ENCODE peak calls at places on chromosomes 16 and 17, in eight cellular contexts. X is CD8-positive, alpha-beta memory T cell; M is NCI-H1092 treated with DMSO at 0.1 percent for 48 hours; W is activated CD8-positive, alpha-beta T cell treated with anti-CD3 and anti-CD28 coated beads for 36 hours; K is neural progenitor cell; R is Kasumi-1; V is NCI-H2107; D is AG08396. F is an unnamed sample.

GRCh38 chr17:67474081-67474661 is 97.1 kb downstream of the PITPNC1 start:
- DNase-seq in K (peak), D (no peak), W (no peak), R (no peak), V (no peak), X (no peak), M (no peak), F (no peak)

GRCh38 chr16:20079106-20079505 is 5.4 kb upstream of the GPR139 start:
- DNase-seq in R (no peak), W (no peak), K (no peak), X (no peak), D (no peak), V (no peak), M (no peak), F (no peak)

GRCh38 chr17:30476726-30477082 is 504 bp upstream of the GOSR1 start:
- DNase-seq in M (no peak), X (no peak), K (peak), W (peak), D (no peak), V (no peak), R (no peak), F (peak)

GRCh38 chr16:67481561-67482259 is 753 bp upstream of the ATP6V0D1 start:
- DNase-seq in X (peak), R (peak), V (no peak), K (no peak), D (no peak), W (peak), M (peak), F (peak)

GRCh38 chr16:20611975-20612471 is 35.9 kb upstream of the ACSM2B start:
- DNase-seq in R (no peak), V (no peak), D (no peak), M (peak), W (no peak), K (no peak), X (no peak), F (no peak)

GRCh38 chr17:66949501-66949900 is 15.0 kb upstream of the CACNG4 start:
- DNase-seq in R (no peak), V (no peak), X (no peak), D (no peak), K (no peak), W (no peak), M (peak), F (no peak)

GRCh38 chr17:29412780-29413565 is 22.8 kb downstream of the TAOK1 start:
- DNase-seq in X (no peak), V (no peak), D (peak), R (peak), W (no peak), M (no peak), K (no peak), F (no peak)

GRCh38 chr16:70684146-70685060 is 1.4 kb downstream of the MTSS2 start:
- DNase-seq in D (no peak), K (no peak), W (no peak), V (no peak), X (no peak), R (no peak), M (no peak), F (no peak)